ENCODE peak calls at places on chromosomes 7 and 10, in six cellular contexts. T, F, V, E, B and W are unnamed samples.

GRCh38 chr10:80158598-80159127 is 26.1 kb downstream of the PLAC9 start:
- DNase-seq in T (peak), F (peak), V (peak), E (no peak), B (no peak), W (peak)

GRCh38 chr10:98088186-98088971 is 46.1 kb upstream of the R3HCC1L start:
- DNase-seq in T (no peak), F (no peak), V (peak), E (no peak), B (no peak), W (no peak)

GRCh38 chr10:94138391-94138790 is 144.7 kb downstream of the PLCE1 start:
- DNase-seq in T (no peak), F (no peak), V (peak), E (no peak), B (no peak), W (no peak)

GRCh38 chr7:105759670-105760548 is 116.5 kb downstream of the ATXN7L1 start:
- DNase-seq in T (no peak), F (peak), V (peak), E (no peak), B (no peak), W (peak)

GRCh38 chr7:123709525-123709924 is 39.3 kb downstream of the WASL start:
- DNase-seq in T (no peak), F (no peak), V (peak), E (no peak), B (no peak), W (no peak)

GRCh38 chr7:80478683-80479082 is 33.2 kb downstream of the GNAT3 start:
- DNase-seq in T (no peak), F (no peak), V (peak), E (no peak), B (no peak), W (no peak)

GRCh38 chr7:21261627-21262564 is 166.0 kb upstream of the SP4 start:
- DNase-seq in T (no peak), F (peak), V (peak), E (peak), B (peak), W (peak)

GRCh38 chr7:129332354-129333056 is 101.7 kb upstream of the STRIP2 start:
- DNase-seq in T (no peak), F (no peak), V (peak), E (no peak), B (no peak), W (no peak)

GRCh38 chr10:108346066-108346465 is 1181.6 kb upstream of the SORCS1 start:
- DNase-seq in T (no peak), F (no peak), V (no peak), E (no peak), B (no peak), W (no peak)

GRCh38 chr7:7830122-7830878 is 111.9 kb upstream of the RPA3 start:
- DNase-seq in T (no peak), F (peak), V (no peak), E (no peak), B (no peak), W (peak)

GRCh38 chr10:35427543-35427942 is 91.2 kb downstream of the CCNY start:
- DNase-seq in T (no peak), F (no peak), V (no peak), E (no peak), B (no peak), W (no peak)

GRCh38 chr7:35720032-35720431 is 25.1 kb upstream of the HERPUD2 start:
- DNase-seq in T (no peak), F (no peak), V (no peak), E (no peak), B (no peak), W (no peak)

GRCh38 chr7:151245360-151246160 is 2.9 kb downstream of the SMARCD3 start:
- DNase-seq in T (no peak), F (peak), V (no peak), E (no peak), B (peak), W (no peak)

GRCh38 chr10:33193057-33193866 is 141.2 kb downstream of the NRP1 start:
- DNase-seq in T (peak), F (peak), V (peak), E (peak), B (peak), W (peak)

GRCh38 chr7:153301908-153302307 is 542.4 kb downstream of the ACTR3B start:
- DNase-seq in T (no peak), F (no peak), V (no peak), E (no peak), B (no peak), W (no peak)

GRCh38 chr10:101236376-101237079 is 7.3 kb upstream of the LBX1 start:
- DNase-seq in T (no peak), F (no peak), V (no peak), E (no peak), B (no peak), W (no peak)

GRCh38 chr7:43591551-43592180 is 8.8 kb downstream of the STK17A start:
- DNase-seq in T (no peak), F (no peak), V (peak), E (no peak), B (no peak), W (no peak)

GRCh38 chr7:100105534-100105933 is 4.1 kb downstream of the AP4M1 start:
- DNase-seq in T (no peak), F (no peak), V (no peak), E (no peak), B (no peak), W (no peak)

GRCh38 chr7:24917510-24918239 is 62.3 kb downstream of the OSBPL3 start:
- DNase-seq in T (no peak), F (no peak), V (peak), E (no peak), B (no peak), W (no peak)

GRCh38 chr7:40799-41750 is 151.3 kb upstream of the FAM20C start:
- DNase-seq in T (no peak), F (peak), V (no peak), E (no peak), B (peak), W (no peak)

GRCh38 chr10:16545126-16545736 is 23.6 kb upstream of the C1QL3 start:
- DNase-seq in T (no peak), F (no peak), V (peak), E (no peak), B (no peak), W (no peak)

GRCh38 chr7:81366546-81366945 is 403.3 kb downstream of the HGF start:
- DNase-seq in T (no peak), F (no peak), V (peak), E (no peak), B (no peak), W (no peak)

GRCh38 chr7:6691103-6691502 is 15.6 kb downstream of the ZNF12 start:
- DNase-seq in T (no peak), F (no peak), V (no peak), E (no peak), B (no peak), W (no peak)

GRCh38 chr10:63154546-63155387 is 21.6 kb downstream of the NRBF2 start:
- DNase-seq in T (no peak), F (no peak), V (no peak), E (no peak), B (no peak), W (no peak)

GRCh38 chr10:132920101-132920925 is 22.1 kb downstream of the CFAP46 start:
- DNase-seq in T (no peak), F (no peak), V (no peak), E (no peak), B (no peak), W (no peak)

GRCh38 chr10:11307937-11308336 is 290.3 kb downstream of the CELF2 start:
- DNase-seq in T (no peak), F (no peak), V (no peak), E (no peak), B (no peak), W (no peak)

GRCh38 chr10:77391605-77392235 is 245.9 kb downstream of the KCNMA1 start:
- DNase-seq in T (peak), F (peak), V (peak), E (no peak), B (no peak), W (peak)

GRCh38 chr7:25805027-25805687 is 346.8 kb upstream of the NFE2L3 start:
- DNase-seq in T (no peak), F (no peak), V (peak), E (no peak), B (no peak), W (no peak)

GRCh38 chr7:36023025-36023424 is 130.0 kb upstream of the EEPD1 start:
- DNase-seq in T (no peak), F (no peak), V (no peak), E (no peak), B (no peak), W (no peak)